ENCODE peak calls at places on chromosomes 3 and 15, in seven cellular contexts. One of them, this sample, is unnamed.

GRCh38 chr3:52787246-52787645 is 7.3 kb upstream of the ITIH3 start:
- DNase-seq in HFF-Myc: no peak
- DNase-seq in lung: no peak
- DNase-seq in NB4: no peak
- DNase-seq in CD4-positive, alpha-beta memory T cell: no peak
- DNase-seq in ovary: no peak
- DNase-seq in left ventricle myocardium inferior: peak
- DNase-seq in this sample: no peak

GRCh38 chr3:108662141-108662738 is 72.7 kb downstream of the DZIP3 start:
- DNase-seq in left ventricle myocardium inferior: no peak
- DNase-seq in ovary: peak
- DNase-seq in lung: peak
- DNase-seq in CD4-positive, alpha-beta memory T cell: peak
- DNase-seq in NB4: peak
- DNase-seq in HFF-Myc: peak
- DNase-seq in this sample: no peak

GRCh38 chr3:107431048-107431297 is 53.7 kb downstream of the CCDC54 start:
- DNase-seq in left ventricle myocardium inferior: peak
- DNase-seq in ovary: peak
- DNase-seq in CD4-positive, alpha-beta memory T cell: peak
- DNase-seq in lung: peak
- DNase-seq in HFF-Myc: no peak
- DNase-seq in NB4: peak
- DNase-seq in this sample: no peak

GRCh38 chr3:86923071-86923476 is 67.9 kb downstream of the VGLL3 start:
- DNase-seq in CD4-positive, alpha-beta memory T cell: no peak
- DNase-seq in lung: no peak
- DNase-seq in HFF-Myc: no peak
- DNase-seq in left ventricle myocardium inferior: no peak
- DNase-seq in ovary: no peak
- DNase-seq in NB4: no peak
- DNase-seq in this sample: no peak

GRCh38 chr15:49855917-49856637 is 235.2 kb downstream of the DTWD1 start:
- DNase-seq in left ventricle myocardium inferior: no peak
- DNase-seq in ovary: peak
- DNase-seq in HFF-Myc: peak
- DNase-seq in CD4-positive, alpha-beta memory T cell: no peak
- DNase-seq in lung: no peak
- DNase-seq in NB4: peak
- DNase-seq in this sample: no peak

GRCh38 chr3:135125171-135125801 is 330.2 kb downstream of the EPHB1 start:
- DNase-seq in ovary: no peak
- DNase-seq in left ventricle myocardium inferior: no peak
- DNase-seq in CD4-positive, alpha-beta memory T cell: no peak
- DNase-seq in HFF-Myc: peak
- DNase-seq in NB4: peak
- DNase-seq in lung: no peak
- DNase-seq in this sample: no peak

GRCh38 chr3:23954144-23954543 is 9.1 kb downstream of the NR1D2 start:
- DNase-seq in ovary: no peak
- DNase-seq in HFF-Myc: no peak
- DNase-seq in NB4: no peak
- DNase-seq in left ventricle myocardium inferior: no peak
- DNase-seq in CD4-positive, alpha-beta memory T cell: no peak
- DNase-seq in lung: no peak
- DNase-seq in this sample: no peak

GRCh38 chr3:144055604-144056003 is 84.0 kb downstream of the DIPK2A start:
- DNase-seq in ovary: no peak
- DNase-seq in NB4: no peak
- DNase-seq in left ventricle myocardium inferior: no peak
- DNase-seq in CD4-positive, alpha-beta memory T cell: no peak
- DNase-seq in lung: no peak
- DNase-seq in HFF-Myc: no peak
- DNase-seq in this sample: no peak

GRCh38 chr15:88255496-88256171 is 905 bp downstream of the NTRK3 start:
- DNase-seq in left ventricle myocardium inferior: no peak
- DNase-seq in HFF-Myc: no peak
- DNase-seq in CD4-positive, alpha-beta memory T cell: no peak
- DNase-seq in NB4: no peak
- DNase-seq in lung: no peak
- DNase-seq in ovary: peak
- DNase-seq in this sample: peak

GRCh38 chr3:162525791-162526190 is 1029.2 kb downstream of the OTOL1 start:
- DNase-seq in lung: no peak
- DNase-seq in HFF-Myc: no peak
- DNase-seq in CD4-positive, alpha-beta memory T cell: no peak
- DNase-seq in NB4: no peak
- DNase-seq in ovary: no peak
- DNase-seq in left ventricle myocardium inferior: no peak
- DNase-seq in this sample: no peak

GRCh38 chr3:140529096-140529495 is 148.8 kb upstream of the TRIM42 start:
- DNase-seq in ovary: no peak
- DNase-seq in lung: no peak
- DNase-seq in NB4: no peak
- DNase-seq in left ventricle myocardium inferior: no peak
- DNase-seq in CD4-positive, alpha-beta memory T cell: no peak
- DNase-seq in HFF-Myc: peak
- DNase-seq in this sample: no peak

GRCh38 chr3:113354307-113354706 is 87.0 kb downstream of the CFAP44 start:
- DNase-seq in left ventricle myocardium inferior: no peak
- DNase-seq in ovary: no peak
- DNase-seq in NB4: peak
- DNase-seq in HFF-Myc: no peak
- DNase-seq in lung: no peak
- DNase-seq in CD4-positive, alpha-beta memory T cell: peak
- DNase-seq in this sample: no peak

GRCh38 chr3:120192159-120192558 is 92.9 kb downstream of the GPR156 start:
- DNase-seq in NB4: no peak
- DNase-seq in left ventricle myocardium inferior: no peak
- DNase-seq in lung: no peak
- DNase-seq in ovary: no peak
- DNase-seq in HFF-Myc: no peak
- DNase-seq in CD4-positive, alpha-beta memory T cell: no peak
- DNase-seq in this sample: no peak

GRCh38 chr3:58191361-58191991 is 19.3 kb downstream of the DNASE1L3 start:
- DNase-seq in left ventricle myocardium inferior: no peak
- DNase-seq in NB4: no peak
- DNase-seq in lung: no peak
- DNase-seq in CD4-positive, alpha-beta memory T cell: no peak
- DNase-seq in ovary: no peak
- DNase-seq in HFF-Myc: no peak
- DNase-seq in this sample: no peak

GRCh38 chr15:70852501-70853269 is 1.3 kb downstream of the LARP6 start:
- DNase-seq in HFF-Myc: no peak
- DNase-seq in NB4: no peak
- DNase-seq in ovary: no peak
- DNase-seq in left ventricle myocardium inferior: no peak
- DNase-seq in lung: no peak
- DNase-seq in CD4-positive, alpha-beta memory T cell: no peak
- DNase-seq in this sample: no peak

GRCh38 chr15:47870956-47871625 is 153.8 kb downstream of the SEMA6D start:
- DNase-seq in NB4: no peak
- DNase-seq in CD4-positive, alpha-beta memory T cell: no peak
- DNase-seq in left ventricle myocardium inferior: no peak
- DNase-seq in lung: no peak
- DNase-seq in HFF-Myc: peak
- DNase-seq in ovary: no peak
- DNase-seq in this sample: no peak

GRCh38 chr15:68318008-68318835 is 40.7 kb downstream of the FEM1B start:
- DNase-seq in ovary: no peak
- DNase-seq in left ventricle myocardium inferior: no peak
- DNase-seq in CD4-positive, alpha-beta memory T cell: no peak
- DNase-seq in HFF-Myc: no peak
- DNase-seq in NB4: no peak
- DNase-seq in lung: no peak
- DNase-seq in this sample: peak

GRCh38 chr15:62894322-62895085 is 148.0 kb upstream of the TPM1 start:
- DNase-seq in ovary: no peak
- DNase-seq in lung: no peak
- DNase-seq in CD4-positive, alpha-beta memory T cell: no peak
- DNase-seq in HFF-Myc: no peak
- DNase-seq in left ventricle myocardium inferior: no peak
- DNase-seq in NB4: no peak
- DNase-seq in this sample: no peak

GRCh38 chr3:37825744-37826143 is 35.9 kb upstream of the CTDSPL start:
- DNase-seq in lung: no peak
- DNase-seq in left ventricle myocardium inferior: no peak
- DNase-seq in HFF-Myc: no peak
- DNase-seq in ovary: no peak
- DNase-seq in NB4: no peak
- DNase-seq in CD4-positive, alpha-beta memory T cell: no peak
- DNase-seq in this sample: no peak

GRCh38 chr3:160796089-160796812 is 40.2 kb downstream of the PPM1L start:
- DNase-seq in ovary: no peak
- DNase-seq in HFF-Myc: no peak
- DNase-seq in left ventricle myocardium inferior: no peak
- DNase-seq in lung: no peak
- DNase-seq in CD4-positive, alpha-beta memory T cell: no peak
- DNase-seq in NB4: no peak
- DNase-seq in this sample: no peak
- H3K4me3 ChIP-seq in ovary: no peak
- H3K4me3 ChIP-seq in HFF-Myc: no peak
- H3K4me3 ChIP-seq in left ventricle myocardium inferior: no peak
- H3K4me3 ChIP-seq in lung: no peak
- H3K4me3 ChIP-seq in CD4-positive, alpha-beta memory T cell: no peak
- H3K4me3 ChIP-seq in NB4: no peak
- H3K4me3 ChIP-seq in this sample: no peak

GRCh38 chr15:100132309-100132708 is 209.5 kb downstream of the ADAMTS17 start:
- DNase-seq in ovary: no peak
- DNase-seq in lung: no peak
- DNase-seq in left ventricle myocardium inferior: no peak
- DNase-seq in CD4-positive, alpha-beta memory T cell: no peak
- DNase-seq in NB4: no peak
- DNase-seq in HFF-Myc: no peak
- DNase-seq in this sample: no peak

GRCh38 chr15:100129677-100130076 is 212.1 kb downstream of the ADAMTS17 start:
- DNase-seq in lung: no peak
- DNase-seq in HFF-Myc: no peak
- DNase-seq in left ventricle myocardium inferior: no peak
- DNase-seq in CD4-positive, alpha-beta memory T cell: no peak
- DNase-seq in NB4: no peak
- DNase-seq in ovary: no peak
- DNase-seq in this sample: no peak

GRCh38 chr15:100133001-100133400 is 208.8 kb downstream of the ADAMTS17 start:
- DNase-seq in ovary: no peak
- DNase-seq in NB4: no peak
- DNase-seq in HFF-Myc: no peak
- DNase-seq in lung: no peak
- DNase-seq in CD4-positive, alpha-beta memory T cell: no peak
- DNase-seq in left ventricle myocardium inferior: no peak
- DNase-seq in this sample: no peak

GRCh38 chr15:100133981-100134711 is 207.6 kb downstream of the ADAMTS17 start:
- DNase-seq in lung: no peak
- DNase-seq in CD4-positive, alpha-beta memory T cell: no peak
- DNase-seq in left ventricle myocardium inferior: no peak
- DNase-seq in ovary: no peak
- DNase-seq in HFF-Myc: no peak
- DNase-seq in NB4: no peak
- DNase-seq in this sample: no peak

GRCh38 chr15:100131321-100132224 is 210.2 kb downstream of the ADAMTS17 start:
- DNase-seq in HFF-Myc: no peak
- DNase-seq in NB4: no peak
- DNase-seq in lung: no peak
- DNase-seq in ovary: no peak
- DNase-seq in left ventricle myocardium inferior: peak
- DNase-seq in CD4-positive, alpha-beta memory T cell: no peak
- DNase-seq in this sample: peak
- H3K4me3 ChIP-seq in HFF-Myc: no peak
- H3K4me3 ChIP-seq in NB4: no peak
- H3K4me3 ChIP-seq in lung: peak
- H3K4me3 ChIP-seq in ovary: no peak
- H3K4me3 ChIP-seq in left ventricle myocardium inferior: peak
- H3K4me3 ChIP-seq in CD4-positive, alpha-beta memory T cell: no peak
- H3K4me3 ChIP-seq in this sample: peak

GRCh38 chr15:74787251-74788041 is 5.6 kb downstream of the CSK start:
- DNase-seq in HFF-Myc: peak
- DNase-seq in ovary: no peak
- DNase-seq in CD4-positive, alpha-beta memory T cell: peak
- DNase-seq in lung: peak
- DNase-seq in left ventricle myocardium inferior: peak
- DNase-seq in NB4: peak
- DNase-seq in this sample: peak

GRCh38 chr15:74786659-74787165 is 4.8 kb downstream of the CSK start:
- DNase-seq in HFF-Myc: no peak
- DNase-seq in CD4-positive, alpha-beta memory T cell: no peak
- DNase-seq in ovary: no peak
- DNase-seq in lung: no peak
- DNase-seq in NB4: peak
- DNase-seq in left ventricle myocardium inferior: peak
- DNase-seq in this sample: peak

GRCh38 chr15:74789171-74789627 is 7.3 kb downstream of the CSK start:
- DNase-seq in lung: no peak
- DNase-seq in left ventricle myocardium inferior: no peak
- DNase-seq in ovary: no peak
- DNase-seq in CD4-positive, alpha-beta memory T cell: peak
- DNase-seq in HFF-Myc: no peak
- DNase-seq in NB4: no peak
- DNase-seq in this sample: no peak

GRCh38 chr15:74788716-74789151 is 6.9 kb downstream of the CSK start:
- DNase-seq in lung: no peak
- DNase-seq in left ventricle myocardium inferior: no peak
- DNase-seq in ovary: no peak
- DNase-seq in HFF-Myc: no peak
- DNase-seq in NB4: peak
- DNase-seq in CD4-positive, alpha-beta memory T cell: peak
- DNase-seq in this sample: no peak

GRCh38 chr15:74788042-74788715 is 6.3 kb downstream of the CSK start:
- DNase-seq in NB4: peak
- DNase-seq in ovary: no peak
- DNase-seq in HFF-Myc: no peak
- DNase-seq in left ventricle myocardium inferior: no peak
- DNase-seq in CD4-positive, alpha-beta memory T cell: no peak
- DNase-seq in lung: no peak
- DNase-seq in this sample: no peak
- H3K4me3 ChIP-seq in NB4: peak
- H3K4me3 ChIP-seq in ovary: no peak
- H3K4me3 ChIP-seq in HFF-Myc: no peak
- H3K4me3 ChIP-seq in left ventricle myocardium inferior: peak
- H3K4me3 ChIP-seq in CD4-positive, alpha-beta memory T cell: peak
- H3K4me3 ChIP-seq in lung: no peak
- H3K4me3 ChIP-seq in this sample: no peak

DNA sequence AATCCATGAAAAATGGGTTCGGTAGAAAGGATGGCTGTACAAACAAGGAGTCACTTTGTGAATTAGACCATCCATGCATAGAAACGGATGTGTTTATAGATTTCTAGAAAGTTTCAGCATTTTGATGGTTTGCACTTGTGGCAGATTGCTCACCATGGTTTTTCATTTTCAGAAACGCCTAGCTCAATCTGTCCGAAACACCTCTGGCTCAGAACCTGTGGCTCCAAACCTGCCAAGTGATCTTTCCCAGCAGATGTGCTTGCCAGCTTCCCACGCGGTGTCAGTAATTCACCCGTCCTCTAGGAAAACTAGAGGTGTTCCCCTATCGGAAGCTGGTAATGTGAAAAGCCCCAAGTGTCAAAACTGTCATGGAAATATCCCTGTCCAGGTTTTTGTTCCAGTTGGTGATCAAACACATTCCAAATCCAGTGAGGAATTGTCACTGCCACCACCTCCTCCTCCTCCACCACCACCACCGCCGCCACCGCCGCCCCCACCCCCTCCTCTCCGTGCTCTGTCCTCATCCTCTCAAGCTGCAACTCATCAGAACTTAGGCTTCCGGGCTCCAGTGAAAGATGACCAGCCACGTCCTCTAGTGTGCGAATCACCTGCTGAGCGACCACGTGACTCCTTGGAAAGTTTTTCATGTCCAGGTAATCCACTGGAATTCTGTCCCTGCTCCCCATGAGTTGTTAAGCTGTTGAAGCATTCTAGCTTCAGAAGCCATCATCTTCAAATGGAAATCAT is 21.2 kb downstream of the WHAMM start:
- DNase-seq in CD4-positive, alpha-beta memory T cell: no peak
- DNase-seq in lung: no peak
- DNase-seq in NB4: no peak
- DNase-seq in ovary: no peak
- DNase-seq in left ventricle myocardium inferior: no peak
- DNase-seq in HFF-Myc: no peak
- DNase-seq in this sample: no peak
- H3K4me3 ChIP-seq in CD4-positive, alpha-beta memory T cell: no peak
- H3K4me3 ChIP-seq in lung: no peak
- H3K4me3 ChIP-seq in NB4: no peak
- H3K4me3 ChIP-seq in ovary: no peak
- H3K4me3 ChIP-seq in left ventricle myocardium inferior: no peak
- H3K4me3 ChIP-seq in HFF-Myc: no peak
- H3K4me3 ChIP-seq in this sample: no peak